ENCODE peak calls at places on chromosomes 13 and 19, in eight cellular contexts. H is Peyer's patch, L is heart left ventricle, B is DND-41, P is thoracic aorta, V is uterus, T is HL-60, I is stomach. Z is an unnamed sample.

GRCh38 chr13:31530883-31531282 is 208.4 kb upstream of the RXFP2 start:
- DNase-seq in L (no peak), B (no peak), H (no peak), I (no peak), T (no peak), P (no peak), V (no peak), Z (no peak)

GRCh38 chr13:95535243-95535642 is 17.3 kb upstream of the CLDN10 start:
- DNase-seq in P (no peak), T (no peak), I (no peak), L (no peak), H (no peak), V (no peak), B (no peak), Z (peak)

GRCh38 chr19:335072-335471 is 9.5 kb downstream of the MIER2 start:
- DNase-seq in B (no peak), P (no peak), V (no peak), L (no peak), I (no peak), T (no peak), H (no peak), Z (no peak)

GRCh38 chr13:63840551-63841421 is 2425.1 kb upstream of the PCDH20 start:
- DNase-seq in V (no peak), H (no peak), L (no peak), P (no peak), T (no peak), B (no peak), I (no peak), Z (peak)

GRCh38 chr19:1245884-1246816 is 2.2 kb upstream of the MIDN start:
- DNase-seq in B (no peak), V (peak), I (peak), P (no peak), H (no peak), T (no peak), L (peak), Z (peak)

GRCh38 chr13:40158218-40158617 is 502.8 kb downstream of the COG6 start:
- DNase-seq in B (no peak), T (no peak), V (no peak), I (no peak), H (no peak), P (no peak), L (no peak), Z (no peak)

GRCh38 chr13:113948034-113948742 is 25.7 kb downstream of the C13orf46 start:
- DNase-seq in H (no peak), P (peak), V (no peak), L (no peak), B (peak), T (no peak), I (no peak), Z (peak)

GRCh38 chr19:871446-872265 is 12.2 kb downstream of the CFD start:
- DNase-seq in P (no peak), V (no peak), H (no peak), B (no peak), L (no peak), T (no peak), I (no peak), Z (no peak)

GRCh38 chr13:113605866-113606438 is 21.4 kb downstream of the TFDP1 start:
- DNase-seq in I (no peak), L (no peak), B (no peak), P (no peak), T (no peak), H (no peak), V (no peak), Z (no peak)

GRCh38 chr19:32566246-32566830 is 14.7 kb upstream of the PDCD5 start:
- DNase-seq in L (no peak), P (no peak), B (no peak), V (no peak), T (no peak), I (no peak), H (no peak), Z (no peak)

GRCh38 chr13:94701313-94702180 is 10.8 kb downstream of the SOX21 start:
- DNase-seq in I (no peak), P (no peak), T (no peak), B (no peak), H (no peak), L (no peak), V (no peak), Z (no peak)

GRCh38 chr13:109924376-109924775 is 138.0 kb upstream of the IRS2 start:
- DNase-seq in H (no peak), B (no peak), I (no peak), V (no peak), T (no peak), L (no peak), P (no peak), Z (no peak)

DNA sequence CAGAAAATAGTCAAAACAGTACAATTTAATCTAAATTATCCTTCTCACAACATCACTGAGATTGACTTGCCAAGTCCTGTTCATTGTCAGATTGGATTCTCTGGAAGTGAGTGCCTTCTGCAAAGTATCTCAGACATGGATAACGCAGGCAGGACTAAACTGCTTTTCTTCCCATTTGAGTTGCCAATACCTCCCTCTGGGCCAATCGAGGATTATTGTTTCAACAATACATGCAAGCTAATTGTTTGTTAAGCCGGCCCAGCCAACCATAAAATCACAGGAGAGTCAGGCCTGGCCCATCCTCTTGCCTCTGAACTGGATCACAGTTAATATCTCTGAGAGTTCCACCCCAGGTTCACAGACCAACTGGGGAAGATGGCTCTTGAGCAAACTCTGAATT is 240.0 kb downstream of the ENOX1 start:
- DNase-seq in V (no peak), P (no peak), I (no peak), T (no peak), H (no peak), L (no peak), B (no peak), Z (no peak)
- TF ChIP-seq CTCF in V (no peak), P (no peak), I (no peak), T (no peak), H (no peak), L (no peak), B (no peak), Z (no peak)

GRCh38 chr19:14162871-14163297 is 26.5 kb upstream of the ASF1B start:
- DNase-seq in P (no peak), B (no peak), I (no peak), H (no peak), V (no peak), L (no peak), T (no peak), Z (no peak)

GRCh38 chr19:14166448-14166847 is 30.1 kb upstream of the ASF1B start:
- DNase-seq in P (no peak), I (no peak), L (no peak), V (no peak), H (no peak), T (no peak), B (no peak), Z (no peak)

GRCh38 chr19:14165986-14166385 is 29.6 kb upstream of the ASF1B start:
- DNase-seq in V (no peak), T (no peak), H (no peak), P (no peak), L (no peak), I (no peak), B (no peak), Z (no peak)

GRCh38 chr19:14164088-14164487 is 27.7 kb upstream of the ASF1B start:
- DNase-seq in T (no peak), V (no peak), H (no peak), B (no peak), L (no peak), P (no peak), I (no peak), Z (no peak)

DNA sequence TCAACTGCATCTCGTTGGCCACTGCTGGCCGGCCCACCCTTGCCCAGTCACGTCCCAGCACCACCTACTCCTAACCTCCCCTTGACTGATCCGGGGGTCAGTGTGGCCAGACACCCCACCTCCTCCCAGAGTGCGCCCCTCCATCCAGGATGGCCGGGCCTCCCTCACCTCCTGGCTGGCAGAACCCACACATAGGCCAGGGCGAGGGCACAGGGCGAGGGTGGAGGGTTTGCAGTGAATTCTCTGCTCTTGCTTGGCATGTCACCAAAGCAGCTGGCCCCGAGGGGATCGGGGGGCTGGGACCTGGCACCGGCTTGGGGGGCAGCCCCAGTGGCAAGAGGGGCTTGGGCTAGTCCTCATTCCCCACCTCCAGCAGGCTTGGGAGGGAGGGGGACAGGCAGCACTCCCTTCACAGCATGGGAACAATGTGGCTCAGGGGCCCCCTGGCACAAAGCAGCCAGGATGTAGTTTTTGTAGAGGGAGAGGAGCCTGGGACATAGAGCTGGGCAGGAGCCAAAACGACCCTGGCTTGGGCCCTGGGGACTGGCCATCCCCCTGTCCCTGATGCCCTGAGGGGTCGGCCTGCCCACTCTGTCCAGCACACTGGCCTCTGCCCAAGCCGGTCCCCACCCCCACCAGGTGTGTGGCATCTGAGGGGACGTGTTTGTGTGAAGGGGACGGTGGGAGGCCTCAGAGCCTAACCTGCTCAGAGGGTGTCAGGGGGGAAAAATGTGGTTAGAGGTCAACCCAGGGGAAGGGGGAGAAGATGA is 28.5 kb upstream of the ASF1B start:
- DNase-seq in B (no peak), V (no peak), T (no peak), I (no peak), H (no peak), L (no peak), P (no peak), Z (no peak)
- H3K27ac ChIP-seq in B (no peak), V (no peak), T (no peak), I (no peak), H (no peak), L (no peak), P (no peak), Z (no peak)

DNA sequence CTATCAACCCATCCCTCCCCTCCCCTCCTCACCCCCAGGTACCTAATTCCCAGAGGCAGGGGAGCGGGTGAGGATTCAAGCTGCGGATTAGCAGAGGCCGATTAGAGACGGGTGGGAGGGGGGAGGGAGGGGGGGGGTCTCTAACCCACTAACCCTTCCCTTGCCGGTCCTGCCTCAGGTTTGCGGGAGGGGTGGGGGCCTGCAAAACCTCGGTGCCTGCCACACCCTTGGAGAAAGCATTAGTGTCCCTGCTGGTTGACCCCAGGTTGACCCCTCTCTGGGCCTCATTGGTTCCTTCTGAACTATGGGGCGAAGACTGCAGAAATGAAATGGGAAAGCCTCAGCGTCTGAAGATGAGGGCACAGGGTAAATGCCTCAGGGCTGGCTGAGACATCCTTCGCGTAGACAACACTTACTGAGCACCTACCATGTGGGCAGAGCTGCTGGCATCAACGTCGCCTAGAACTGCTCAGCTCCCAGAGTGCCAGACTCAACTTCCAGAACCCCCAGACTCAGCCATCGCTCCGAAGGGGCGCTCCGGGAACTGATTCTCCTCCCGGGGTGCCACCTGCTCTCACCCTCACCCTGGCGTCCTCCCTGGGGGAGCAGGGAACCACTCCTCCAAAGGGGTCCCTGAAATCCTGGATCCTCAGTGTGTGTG is 8.5 kb upstream of the NFIC start:
- DNase-seq in L (no peak), T (no peak), B (no peak), I (no peak), P (no peak), H (no peak), V (no peak), Z (no peak)
- H3K4me3 ChIP-seq in L (peak), T (no peak), B (peak), I (peak), P (peak), H (peak), V (peak), Z (peak)

GRCh38 chr19:18419195-18419698 is at the start of gene SSBP4:
- DNase-seq in I (peak), L (peak), P (no peak), H (peak), V (peak), T (peak), B (peak), Z (peak)
- TF ChIP-seq CTCF in I (no peak), L (peak), P (no peak), H (peak), V (peak), T (no peak), B (peak), Z (peak)

DNA sequence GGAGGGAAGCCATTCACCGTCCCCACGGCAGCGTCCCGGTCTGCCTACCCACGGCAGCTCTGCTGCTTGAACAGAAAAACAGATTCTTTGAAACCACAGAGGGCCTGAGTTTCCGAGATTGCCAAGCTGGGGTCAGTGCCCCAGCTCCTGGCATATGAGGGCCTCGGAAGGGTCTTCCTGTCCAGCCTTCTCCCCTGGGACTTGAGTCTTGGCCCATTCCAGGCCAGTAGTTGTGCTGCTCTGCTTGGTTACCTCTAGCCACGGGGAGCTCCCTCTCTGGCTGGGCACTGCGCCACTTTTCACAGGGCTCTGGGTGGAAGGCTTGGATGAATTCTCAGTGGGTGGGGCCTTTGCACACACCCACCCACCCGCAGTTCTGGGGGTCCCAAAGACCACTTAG is 8.6 kb upstream of the SPIB start:
- DNase-seq in P (no peak), B (no peak), T (no peak), H (no peak), I (no peak), V (no peak), L (no peak), Z (no peak)
- H3K27ac ChIP-seq in P (no peak), B (no peak), T (no peak), H (peak), I (no peak), V (no peak), L (no peak), Z (no peak)

DNA sequence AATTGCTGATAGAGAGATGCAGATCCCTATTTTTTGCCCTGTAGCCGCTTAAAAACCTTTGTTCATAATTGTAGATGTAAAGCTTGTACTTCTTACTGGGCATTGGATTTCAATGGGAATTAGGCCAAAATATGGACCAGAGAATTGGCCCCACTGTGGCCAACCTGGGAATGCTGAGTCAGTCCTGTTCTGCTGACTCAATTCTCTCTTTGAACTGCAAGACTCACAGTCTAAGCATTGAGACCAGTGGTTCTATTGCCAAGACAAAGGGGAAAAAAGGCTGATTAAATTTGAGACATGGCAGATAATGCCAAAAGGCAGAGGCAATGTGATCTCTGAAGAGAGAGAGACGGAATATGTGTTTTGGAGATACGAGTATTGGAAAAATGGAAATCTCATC is 72.5 kb upstream of the UBL3 start:
- DNase-seq in B (no peak), P (no peak), L (no peak), I (no peak), T (no peak), V (no peak), H (no peak), Z (no peak)
- H3K4me3 ChIP-seq in B (no peak), P (no peak), L (no peak), I (no peak), T (no peak), V (no peak), H (no peak), Z (no peak)

DNA sequence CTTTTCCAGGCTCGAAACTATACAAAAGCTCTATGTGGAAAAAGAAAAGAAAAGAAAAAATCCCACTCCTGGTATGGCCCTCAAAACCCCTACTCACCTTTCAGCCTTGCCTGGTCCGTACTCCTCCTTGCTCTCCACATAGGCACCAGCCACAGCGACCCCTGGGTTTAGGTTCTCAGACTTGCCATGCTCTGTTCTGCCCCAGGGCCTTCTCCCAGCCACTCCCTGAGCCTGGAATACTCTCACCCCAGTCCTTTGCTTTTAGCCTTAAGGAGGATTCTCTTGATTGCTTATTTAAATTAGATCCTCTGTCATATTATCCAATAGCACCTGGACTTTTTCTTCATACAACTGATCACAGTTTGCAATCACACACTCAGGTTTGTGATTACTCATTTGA is 522.5 kb downstream of the DIAPH3 start:
- DNase-seq in H (no peak), L (no peak), P (no peak), I (no peak), B (no peak), V (no peak), T (no peak), Z (no peak)
- TF ChIP-seq CTCF in H (no peak), L (no peak), P (no peak), I (no peak), B (no peak), V (no peak), T (no peak), Z (no peak)

DNA sequence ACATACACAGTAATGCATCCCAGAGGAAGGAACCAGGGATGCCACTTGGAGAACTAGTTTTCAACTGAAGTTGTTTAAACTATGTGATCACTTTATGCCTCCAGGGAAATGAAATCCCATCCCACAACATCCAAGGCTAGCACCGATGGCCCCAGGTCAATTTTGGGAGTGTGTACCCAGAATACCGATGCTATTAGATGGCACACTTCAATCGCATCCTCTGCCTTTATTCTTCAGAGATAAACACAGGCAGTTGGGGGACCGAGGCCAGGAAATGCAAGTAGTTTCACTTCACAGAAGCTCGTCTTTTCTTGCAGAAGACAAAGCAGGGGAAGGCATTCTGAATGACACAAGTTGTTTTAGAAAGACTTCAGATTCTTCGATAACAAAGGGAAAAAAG is 13.8 kb downstream of the STK24 start:
- DNase-seq in P (no peak), B (peak), T (no peak), I (no peak), L (no peak), V (no peak), H (peak), Z (no peak)
- H3K27ac ChIP-seq in P (no peak), B (peak), T (no peak), I (no peak), L (no peak), V (no peak), H (peak), Z (no peak)

GRCh38 chr19:56751078-56751489 is 79.5 kb upstream of the ZNF835 start:
- DNase-seq in T (no peak), V (peak), I (no peak), L (no peak), B (no peak), H (no peak), P (no peak), Z (no peak)
- H3K4me3 ChIP-seq in T (no peak), V (no peak), I (no peak), L (no peak), B (no peak), H (no peak), P (no peak), Z (no peak)

GRCh38 chr19:39212377-39212742 is 8.3 kb upstream of the SYCN start:
- DNase-seq in P (no peak), L (no peak), B (peak), H (peak), V (no peak), T (no peak), I (peak), Z (no peak)
- TF ChIP-seq CTCF in P (no peak), L (no peak), B (peak), H (no peak), V (no peak), T (no peak), I (no peak), Z (no peak)